ENCODE peak calls at places on chromosomes 5 and 9, in five cellular contexts. One of them, this sample, is unnamed.

GRCh38 chr5:115069087-115069968 is 100.4 kb downstream of the TRIM36 start:
- DNase-seq in CD4-positive, alpha-beta T cell: no peak
- DNase-seq in T-helper 2 cell: no peak
- DNase-seq in stimulated activated CD8-positive, alpha-beta memory T cell treated with anti-CD3 and anti-CD28 coated beads, Interleukin-2, amount 100 ng/mL, for 48 hours: no peak
- DNase-seq in fibroblast of villous mesenchyme: peak
- DNase-seq in this sample: no peak

GRCh38 chr9:113755433-113755832 is 120.7 kb upstream of the ZNF618 start:
- DNase-seq in T-helper 2 cell: no peak
- DNase-seq in fibroblast of villous mesenchyme: no peak
- DNase-seq in CD4-positive, alpha-beta T cell: no peak
- DNase-seq in stimulated activated CD8-positive, alpha-beta memory T cell treated with anti-CD3 and anti-CD28 coated beads, Interleukin-2, amount 100 ng/mL, for 48 hours: no peak
- DNase-seq in this sample: no peak

GRCh38 chr9:133505901-133506652 is 18.7 kb downstream of the MYMK start:
- DNase-seq in fibroblast of villous mesenchyme: peak
- DNase-seq in CD4-positive, alpha-beta T cell: no peak
- DNase-seq in stimulated activated CD8-positive, alpha-beta memory T cell treated with anti-CD3 and anti-CD28 coated beads, Interleukin-2, amount 100 ng/mL, for 48 hours: no peak
- DNase-seq in T-helper 2 cell: no peak
- DNase-seq in this sample: no peak

GRCh38 chr5:84255318-84255717 is 129.4 kb downstream of the EDIL3 start:
- DNase-seq in fibroblast of villous mesenchyme: peak
- DNase-seq in CD4-positive, alpha-beta T cell: no peak
- DNase-seq in T-helper 2 cell: no peak
- DNase-seq in stimulated activated CD8-positive, alpha-beta memory T cell treated with anti-CD3 and anti-CD28 coated beads, Interleukin-2, amount 100 ng/mL, for 48 hours: no peak
- DNase-seq in this sample: no peak

GRCh38 chr9:125784286-125785049 is 37.3 kb downstream of the PBX3 start:
- DNase-seq in fibroblast of villous mesenchyme: peak
- DNase-seq in CD4-positive, alpha-beta T cell: no peak
- DNase-seq in T-helper 2 cell: no peak
- DNase-seq in stimulated activated CD8-positive, alpha-beta memory T cell treated with anti-CD3 and anti-CD28 coated beads, Interleukin-2, amount 100 ng/mL, for 48 hours: no peak
- DNase-seq in this sample: no peak

GRCh38 chr5:125582358-125582757 is 835.9 kb upstream of the ZNF608 start:
- DNase-seq in CD4-positive, alpha-beta T cell: no peak
- DNase-seq in T-helper 2 cell: no peak
- DNase-seq in stimulated activated CD8-positive, alpha-beta memory T cell treated with anti-CD3 and anti-CD28 coated beads, Interleukin-2, amount 100 ng/mL, for 48 hours: no peak
- DNase-seq in fibroblast of villous mesenchyme: peak
- DNase-seq in this sample: no peak

GRCh38 chr5:75744355-75744754 is 27.1 kb upstream of the POC5 start:
- DNase-seq in stimulated activated CD8-positive, alpha-beta memory T cell treated with anti-CD3 and anti-CD28 coated beads, Interleukin-2, amount 100 ng/mL, for 48 hours: no peak
- DNase-seq in CD4-positive, alpha-beta T cell: no peak
- DNase-seq in T-helper 2 cell: no peak
- DNase-seq in fibroblast of villous mesenchyme: no peak
- DNase-seq in this sample: no peak

GRCh38 chr5:144511581-144512072 is 341.0 kb downstream of the KCTD16 start:
- DNase-seq in fibroblast of villous mesenchyme: no peak
- DNase-seq in T-helper 2 cell: no peak
- DNase-seq in CD4-positive, alpha-beta T cell: no peak
- DNase-seq in stimulated activated CD8-positive, alpha-beta memory T cell treated with anti-CD3 and anti-CD28 coated beads, Interleukin-2, amount 100 ng/mL, for 48 hours: no peak
- DNase-seq in this sample: no peak

GRCh38 chr5:82351754-82352145 is 73.6 kb upstream of the RPS23 start:
- DNase-seq in stimulated activated CD8-positive, alpha-beta memory T cell treated with anti-CD3 and anti-CD28 coated beads, Interleukin-2, amount 100 ng/mL, for 48 hours: no peak
- DNase-seq in T-helper 2 cell: no peak
- DNase-seq in fibroblast of villous mesenchyme: peak
- DNase-seq in CD4-positive, alpha-beta T cell: no peak
- DNase-seq in this sample: no peak

GRCh38 chr9:115115924-115116323 is 2.0 kb downstream of the TNC start:
- DNase-seq in CD4-positive, alpha-beta T cell: no peak
- DNase-seq in T-helper 2 cell: no peak
- DNase-seq in fibroblast of villous mesenchyme: no peak
- DNase-seq in stimulated activated CD8-positive, alpha-beta memory T cell treated with anti-CD3 and anti-CD28 coated beads, Interleukin-2, amount 100 ng/mL, for 48 hours: no peak
- DNase-seq in this sample: no peak

GRCh38 chr5:167953151-167953788 is 338.2 kb upstream of the WWC1 start:
- DNase-seq in CD4-positive, alpha-beta T cell: no peak
- DNase-seq in fibroblast of villous mesenchyme: no peak
- DNase-seq in T-helper 2 cell: no peak
- DNase-seq in stimulated activated CD8-positive, alpha-beta memory T cell treated with anti-CD3 and anti-CD28 coated beads, Interleukin-2, amount 100 ng/mL, for 48 hours: no peak
- DNase-seq in this sample: no peak

GRCh38 chr5:177434437-177434836 is 8.0 kb downstream of the GRK6 start:
- DNase-seq in T-helper 2 cell: peak
- DNase-seq in fibroblast of villous mesenchyme: no peak
- DNase-seq in stimulated activated CD8-positive, alpha-beta memory T cell treated with anti-CD3 and anti-CD28 coated beads, Interleukin-2, amount 100 ng/mL, for 48 hours: no peak
- DNase-seq in CD4-positive, alpha-beta T cell: no peak
- DNase-seq in this sample: no peak

GRCh38 chr5:26719824-26720223 is 318.6 kb downstream of the CDH9 start:
- DNase-seq in stimulated activated CD8-positive, alpha-beta memory T cell treated with anti-CD3 and anti-CD28 coated beads, Interleukin-2, amount 100 ng/mL, for 48 hours: no peak
- DNase-seq in T-helper 2 cell: no peak
- DNase-seq in CD4-positive, alpha-beta T cell: no peak
- DNase-seq in fibroblast of villous mesenchyme: no peak
- DNase-seq in this sample: no peak

GRCh38 chr5:115545065-115545882 is 699 bp upstream of the FEM1C start:
- DNase-seq in T-helper 2 cell: no peak
- DNase-seq in CD4-positive, alpha-beta T cell: no peak
- DNase-seq in stimulated activated CD8-positive, alpha-beta memory T cell treated with anti-CD3 and anti-CD28 coated beads, Interleukin-2, amount 100 ng/mL, for 48 hours: no peak
- DNase-seq in fibroblast of villous mesenchyme: no peak
- DNase-seq in this sample: no peak

GRCh38 chr5:174559141-174559540 is 165.2 kb upstream of the MSX2 start:
- DNase-seq in T-helper 2 cell: no peak
- DNase-seq in stimulated activated CD8-positive, alpha-beta memory T cell treated with anti-CD3 and anti-CD28 coated beads, Interleukin-2, amount 100 ng/mL, for 48 hours: no peak
- DNase-seq in fibroblast of villous mesenchyme: peak
- DNase-seq in CD4-positive, alpha-beta T cell: no peak
- DNase-seq in this sample: no peak

GRCh38 chr9:108536836-108537601 is 318.8 kb downstream of the ACTL7B start:
- DNase-seq in CD4-positive, alpha-beta T cell: no peak
- DNase-seq in stimulated activated CD8-positive, alpha-beta memory T cell treated with anti-CD3 and anti-CD28 coated beads, Interleukin-2, amount 100 ng/mL, for 48 hours: no peak
- DNase-seq in T-helper 2 cell: no peak
- DNase-seq in fibroblast of villous mesenchyme: peak
- DNase-seq in this sample: no peak

GRCh38 chr5:103111458-103111857 is 8.5 kb downstream of the GIN1 start:
- DNase-seq in stimulated activated CD8-positive, alpha-beta memory T cell treated with anti-CD3 and anti-CD28 coated beads, Interleukin-2, amount 100 ng/mL, for 48 hours: no peak
- DNase-seq in fibroblast of villous mesenchyme: no peak
- DNase-seq in T-helper 2 cell: no peak
- DNase-seq in CD4-positive, alpha-beta T cell: no peak
- DNase-seq in this sample: no peak

GRCh38 chr9:27391495-27391894 is 94.5 kb upstream of the EQTN start:
- DNase-seq in T-helper 2 cell: no peak
- DNase-seq in stimulated activated CD8-positive, alpha-beta memory T cell treated with anti-CD3 and anti-CD28 coated beads, Interleukin-2, amount 100 ng/mL, for 48 hours: no peak
- DNase-seq in CD4-positive, alpha-beta T cell: no peak
- DNase-seq in fibroblast of villous mesenchyme: no peak
- DNase-seq in this sample: no peak

GRCh38 chr9:22241611-22242010 is 205.0 kb upstream of the DMRTA1 start:
- DNase-seq in T-helper 2 cell: no peak
- DNase-seq in CD4-positive, alpha-beta T cell: no peak
- DNase-seq in fibroblast of villous mesenchyme: no peak
- DNase-seq in stimulated activated CD8-positive, alpha-beta memory T cell treated with anti-CD3 and anti-CD28 coated beads, Interleukin-2, amount 100 ng/mL, for 48 hours: no peak
- DNase-seq in this sample: no peak

GRCh38 chr5:107063511-107063910 is 607.2 kb downstream of the EFNA5 start:
- DNase-seq in stimulated activated CD8-positive, alpha-beta memory T cell treated with anti-CD3 and anti-CD28 coated beads, Interleukin-2, amount 100 ng/mL, for 48 hours: no peak
- DNase-seq in T-helper 2 cell: no peak
- DNase-seq in fibroblast of villous mesenchyme: no peak
- DNase-seq in CD4-positive, alpha-beta T cell: no peak
- DNase-seq in this sample: no peak

GRCh38 chr9:7316967-7317366 is 482.6 kb downstream of the DMAC1 start:
- DNase-seq in CD4-positive, alpha-beta T cell: no peak
- DNase-seq in T-helper 2 cell: no peak
- DNase-seq in stimulated activated CD8-positive, alpha-beta memory T cell treated with anti-CD3 and anti-CD28 coated beads, Interleukin-2, amount 100 ng/mL, for 48 hours: no peak
- DNase-seq in fibroblast of villous mesenchyme: peak
- DNase-seq in this sample: no peak

GRCh38 chr5:112036206-112036605 is 279.2 kb upstream of the NREP start:
- DNase-seq in stimulated activated CD8-positive, alpha-beta memory T cell treated with anti-CD3 and anti-CD28 coated beads, Interleukin-2, amount 100 ng/mL, for 48 hours: no peak
- DNase-seq in T-helper 2 cell: no peak
- DNase-seq in fibroblast of villous mesenchyme: peak
- DNase-seq in CD4-positive, alpha-beta T cell: no peak
- DNase-seq in this sample: no peak

GRCh38 chr9:102740578-102740977 is 254.6 kb upstream of the CYLC2 start:
- DNase-seq in fibroblast of villous mesenchyme: no peak
- DNase-seq in stimulated activated CD8-positive, alpha-beta memory T cell treated with anti-CD3 and anti-CD28 coated beads, Interleukin-2, amount 100 ng/mL, for 48 hours: no peak
- DNase-seq in CD4-positive, alpha-beta T cell: no peak
- DNase-seq in T-helper 2 cell: no peak
- DNase-seq in this sample: no peak

GRCh38 chr9:91187965-91188344 is 173.8 kb downstream of the AUH start:
- DNase-seq in T-helper 2 cell: no peak
- DNase-seq in CD4-positive, alpha-beta T cell: no peak
- DNase-seq in stimulated activated CD8-positive, alpha-beta memory T cell treated with anti-CD3 and anti-CD28 coated beads, Interleukin-2, amount 100 ng/mL, for 48 hours: no peak
- DNase-seq in fibroblast of villous mesenchyme: no peak
- DNase-seq in this sample: no peak

GRCh38 chr5:82666312-82666711 is 388.2 kb upstream of the RPS23 start:
- DNase-seq in CD4-positive, alpha-beta T cell: no peak
- DNase-seq in stimulated activated CD8-positive, alpha-beta memory T cell treated with anti-CD3 and anti-CD28 coated beads, Interleukin-2, amount 100 ng/mL, for 48 hours: no peak
- DNase-seq in T-helper 2 cell: no peak
- DNase-seq in fibroblast of villous mesenchyme: no peak
- DNase-seq in this sample: no peak

GRCh38 chr9:128005938-128006337 is 25.1 kb upstream of the EEIG1 start:
- DNase-seq in CD4-positive, alpha-beta T cell: no peak
- DNase-seq in T-helper 2 cell: no peak
- DNase-seq in stimulated activated CD8-positive, alpha-beta memory T cell treated with anti-CD3 and anti-CD28 coated beads, Interleukin-2, amount 100 ng/mL, for 48 hours: no peak
- DNase-seq in fibroblast of villous mesenchyme: peak
- DNase-seq in this sample: no peak

GRCh38 chr5:136058031-136058971 is 29.5 kb downstream of the TGFBI start:
- DNase-seq in CD4-positive, alpha-beta T cell: no peak
- DNase-seq in stimulated activated CD8-positive, alpha-beta memory T cell treated with anti-CD3 and anti-CD28 coated beads, Interleukin-2, amount 100 ng/mL, for 48 hours: no peak
- DNase-seq in T-helper 2 cell: no peak
- DNase-seq in fibroblast of villous mesenchyme: peak
- DNase-seq in this sample: no peak

GRCh38 chr5:139663207-139663606 is 15.1 kb downstream of the CXXC5 start:
- DNase-seq in fibroblast of villous mesenchyme: no peak
- DNase-seq in stimulated activated CD8-positive, alpha-beta memory T cell treated with anti-CD3 and anti-CD28 coated beads, Interleukin-2, amount 100 ng/mL, for 48 hours: no peak
- DNase-seq in CD4-positive, alpha-beta T cell: no peak
- DNase-seq in T-helper 2 cell: no peak
- DNase-seq in this sample: no peak

GRCh38 chr9:23820731-23821399 is 5.2 kb downstream of the ELAVL2 start:
- DNase-seq in fibroblast of villous mesenchyme: no peak
- DNase-seq in CD4-positive, alpha-beta T cell: no peak
- DNase-seq in T-helper 2 cell: no peak
- DNase-seq in stimulated activated CD8-positive, alpha-beta memory T cell treated with anti-CD3 and anti-CD28 coated beads, Interleukin-2, amount 100 ng/mL, for 48 hours: no peak
- DNase-seq in this sample: no peak

GRCh38 chr9:13013976-13014375 is 239.2 kb downstream of the LURAP1L start:
- DNase-seq in fibroblast of villous mesenchyme: no peak
- DNase-seq in T-helper 2 cell: no peak
- DNase-seq in stimulated activated CD8-positive, alpha-beta memory T cell treated with anti-CD3 and anti-CD28 coated beads, Interleukin-2, amount 100 ng/mL, for 48 hours: no peak
- DNase-seq in CD4-positive, alpha-beta T cell: no peak
- DNase-seq in this sample: no peak

GRCh38 chr5:45062044-45062443 is 253.3 kb downstream of the MRPS30 start:
- DNase-seq in CD4-positive, alpha-beta T cell: no peak
- DNase-seq in stimulated activated CD8-positive, alpha-beta memory T cell treated with anti-CD3 and anti-CD28 coated beads, Interleukin-2, amount 100 ng/mL, for 48 hours: no peak
- DNase-seq in fibroblast of villous mesenchyme: no peak
- DNase-seq in T-helper 2 cell: no peak
- DNase-seq in this sample: no peak

GRCh38 chr9:29751220-29751619 is 2177.9 kb upstream of the C9orf72 start:
- DNase-seq in fibroblast of villous mesenchyme: peak
- DNase-seq in T-helper 2 cell: no peak
- DNase-seq in stimulated activated CD8-positive, alpha-beta memory T cell treated with anti-CD3 and anti-CD28 coated beads, Interleukin-2, amount 100 ng/mL, for 48 hours: no peak
- DNase-seq in CD4-positive, alpha-beta T cell: no peak
- DNase-seq in this sample: no peak

GRCh38 chr9:98222885-98223640 is 30.6 kb upstream of the CORO2A start:
- DNase-seq in CD4-positive, alpha-beta T cell: no peak
- DNase-seq in stimulated activated CD8-positive, alpha-beta memory T cell treated with anti-CD3 and anti-CD28 coated beads, Interleukin-2, amount 100 ng/mL, for 48 hours: no peak
- DNase-seq in fibroblast of villous mesenchyme: peak
- DNase-seq in T-helper 2 cell: no peak
- DNase-seq in this sample: no peak

GRCh38 chr5:50717615-50718014 is 51.2 kb downstream of the PARP8 start:
- DNase-seq in CD4-positive, alpha-beta T cell: no peak
- DNase-seq in fibroblast of villous mesenchyme: no peak
- DNase-seq in T-helper 2 cell: no peak
- DNase-seq in stimulated activated CD8-positive, alpha-beta memory T cell treated with anti-CD3 and anti-CD28 coated beads, Interleukin-2, amount 100 ng/mL, for 48 hours: no peak
- DNase-seq in this sample: no peak

GRCh38 chr5:173289372-173289771 is 38.8 kb downstream of the STC2 start:
- DNase-seq in CD4-positive, alpha-beta T cell: no peak
- DNase-seq in stimulated activated CD8-positive, alpha-beta memory T cell treated with anti-CD3 and anti-CD28 coated beads, Interleukin-2, amount 100 ng/mL, for 48 hours: no peak
- DNase-seq in fibroblast of villous mesenchyme: no peak
- DNase-seq in T-helper 2 cell: no peak
- DNase-seq in this sample: no peak

GRCh38 chr5:38453506-38453905 is 102.9 kb downstream of the LIFR start:
- DNase-seq in fibroblast of villous mesenchyme: no peak
- DNase-seq in stimulated activated CD8-positive, alpha-beta memory T cell treated with anti-CD3 and anti-CD28 coated beads, Interleukin-2, amount 100 ng/mL, for 48 hours: peak
- DNase-seq in T-helper 2 cell: peak
- DNase-seq in CD4-positive, alpha-beta T cell: peak
- DNase-seq in this sample: peak

GRCh38 chr5:50440651-50441478 is at the start of gene EMB:
- DNase-seq in T-helper 2 cell: peak
- DNase-seq in CD4-positive, alpha-beta T cell: peak
- DNase-seq in stimulated activated CD8-positive, alpha-beta memory T cell treated with anti-CD3 and anti-CD28 coated beads, Interleukin-2, amount 100 ng/mL, for 48 hours: peak
- DNase-seq in fibroblast of villous mesenchyme: no peak
- DNase-seq in this sample: peak

GRCh38 chr9:76917299-76917698 is 11.4 kb upstream of the PRUNE2 start:
- DNase-seq in CD4-positive, alpha-beta T cell: no peak
- DNase-seq in T-helper 2 cell: no peak
- DNase-seq in stimulated activated CD8-positive, alpha-beta memory T cell treated with anti-CD3 and anti-CD28 coated beads, Interleukin-2, amount 100 ng/mL, for 48 hours: no peak
- DNase-seq in fibroblast of villous mesenchyme: no peak
- DNase-seq in this sample: no peak

GRCh38 chr5:142726188-142726731 is 40.4 kb upstream of the FGF1 start:
- DNase-seq in CD4-positive, alpha-beta T cell: no peak
- DNase-seq in fibroblast of villous mesenchyme: peak
- DNase-seq in stimulated activated CD8-positive, alpha-beta memory T cell treated with anti-CD3 and anti-CD28 coated beads, Interleukin-2, amount 100 ng/mL, for 48 hours: no peak
- DNase-seq in T-helper 2 cell: no peak
- DNase-seq in this sample: no peak